ENCODE peak calls at places on chromosomes 12 and 14, in six cellular contexts. Q, T, L, A, M and D are unnamed samples.

GRCh38 chr12:123744836-123745235 is 17.3 kb upstream of the DNAH10 start:
- DNase-seq in Q (no peak), T (no peak), L (peak; percentile 25), A (no peak), M (no peak), D (no peak)

GRCh38 chr12:82832981-82833380 is 146.3 kb downstream of the TMTC2 start:
- DNase-seq in Q (no peak), T (no peak), L (no peak), A (no peak), M (no peak), D (no peak)

GRCh38 chr12:62907067-62907466 is 27.9 kb downstream of the PPM1H start:
- DNase-seq in Q (no peak), T (no peak), L (no peak), A (no peak), M (no peak), D (no peak)

GRCh38 chr12:121060149-121061001 is 21.3 kb upstream of the OASL start:
- DNase-seq in Q (peak; percentile 78), T (peak; percentile 35), L (peak; percentile 76), A (no peak), M (no peak), D (peak; percentile 33)

GRCh38 chr12:75641031-75641780 is 129.8 kb upstream of the KRR1 start:
- DNase-seq in Q (no peak), T (no peak), L (peak; percentile 66), A (no peak), M (no peak), D (peak; percentile 80)

GRCh38 chr12:100399095-100399494 is 42.2 kb downstream of the SLC17A8 start:
- DNase-seq in Q (no peak), T (no peak), L (no peak), A (no peak), M (no peak), D (no peak)

GRCh38 chr12:115932073-115932472 is 345.4 kb downstream of the MED13L start:
- DNase-seq in Q (no peak), T (no peak), L (no peak), A (no peak), M (no peak), D (no peak)

GRCh38 chr12:9634177-9634803 is 26.6 kb upstream of the KLRB1 start:
- DNase-seq in Q (peak; percentile 70), T (peak; percentile 28), L (peak; percentile 49), A (peak; percentile 47), M (peak; percentile 50), D (peak; percentile 47)

GRCh38 chr12:103956515-103957027 is 9.1 kb upstream of the TDG start:
- DNase-seq in Q (no peak), T (no peak), L (no peak), A (no peak), M (no peak), D (no peak)

GRCh38 chr12:72281145-72281544 is 9.0 kb downstream of the TRHDE start:
- DNase-seq in Q (no peak), T (no peak), L (no peak), A (no peak), M (no peak), D (peak; percentile 86)

GRCh38 chr14:24224618-24225071 is 7.5 kb downstream of the NEDD8 start:
- DNase-seq in Q (peak; percentile 95), T (no peak), L (no peak), A (no peak), M (no peak), D (peak; percentile 87)

GRCh38 chr12:58804749-58805148 is 115.6 kb downstream of the LRIG3 start:
- DNase-seq in Q (peak; percentile 6), T (no peak), L (peak; percentile 23), A (no peak), M (no peak), D (no peak)

DNA sequence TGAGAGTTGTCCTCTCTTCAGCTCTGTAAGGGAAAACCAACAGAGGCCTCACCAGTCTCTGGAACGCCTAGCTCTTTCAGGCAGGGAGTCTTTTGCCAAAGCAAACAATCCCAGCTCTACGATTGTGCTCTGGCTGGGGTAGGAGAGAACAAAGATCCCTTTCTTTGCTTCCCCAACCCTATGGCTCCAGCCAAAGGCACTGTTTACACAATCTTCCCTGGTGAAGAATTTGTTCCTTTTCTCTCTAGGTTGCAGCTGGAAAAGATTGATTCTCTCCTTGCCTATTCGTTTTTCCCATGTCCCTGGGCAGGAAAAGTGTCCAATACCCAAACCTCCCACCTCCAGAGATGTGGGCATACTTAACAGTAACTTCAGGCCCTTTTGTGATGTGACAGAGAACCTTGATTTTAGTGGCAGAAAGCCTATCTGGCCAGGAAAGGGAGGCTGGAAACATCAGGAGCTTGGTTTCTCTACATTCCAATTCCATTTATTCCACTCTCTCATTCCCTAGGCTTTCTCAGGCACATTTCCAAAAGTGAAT is 16.8 kb downstream of the ATP5MC2 start:
- DNase-seq in Q (peak; percentile 90), T (peak; percentile 37), L (peak; percentile 81), A (peak; percentile 86), M (peak; percentile 41), D (peak; percentile 88)
- TF ChIP-seq POLR2A in Q (no peak), T (no peak), L (no peak), A (no peak), M (no peak), D (no peak)

GRCh38 chr12:57522887-57523705 is 472 bp downstream of the MBD6 start:
- DNase-seq in Q (peak; percentile 72), T (peak; percentile 73), L (peak; percentile 46), A (peak; percentile 43), M (peak; percentile 70), D (peak; percentile 49)
- TF ChIP-seq POLR2A in Q (no peak), T (peak; percentile 33), L (peak; percentile 78), A (no peak), M (no peak), D (no peak)

GRCh38 chr12:93677195-93678064 is at the start of gene CRADD:
- DNase-seq in Q (peak; percentile 97), T (peak; percentile 85), L (peak; percentile 99), A (peak; percentile 84), M (peak; percentile 89), D (peak; percentile 99)
- TF ChIP-seq POLR2A in Q (peak; percentile 73), T (peak; percentile 70), L (peak; percentile 59), A (peak; percentile 43), M (peak; percentile 10), D (peak; percentile 86)

GRCh38 chr14:21203470-21204166 is 47.8 kb upstream of the OR5AU1 start:
- DNase-seq in Q (no peak), T (no peak), L (no peak), A (no peak), M (no peak), D (no peak)
- TF ChIP-seq POLR2A in Q (no peak), T (no peak), L (no peak), A (no peak), M (no peak), D (no peak)

DNA sequence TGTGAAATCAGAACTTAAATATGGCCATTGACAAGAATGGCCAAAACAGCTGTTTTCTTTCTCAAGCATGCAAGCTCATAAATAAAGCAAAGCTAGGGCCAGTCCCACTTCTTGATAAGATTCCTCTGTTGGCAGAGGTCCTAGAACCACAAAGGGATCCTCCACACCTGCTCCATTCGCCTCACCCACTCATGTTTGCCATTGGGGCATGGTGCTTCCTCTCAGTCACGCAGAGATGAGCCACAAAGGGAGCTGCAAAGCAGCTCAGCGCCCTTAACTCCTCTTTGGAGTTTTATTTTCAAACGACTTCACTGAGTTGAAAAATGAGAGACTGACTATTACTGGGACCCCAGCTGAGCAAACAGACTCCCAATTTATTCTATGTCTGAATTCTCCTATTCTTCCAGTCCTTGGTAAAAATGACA is 16.6 kb downstream of the MANSC1 start:
- DNase-seq in Q (peak; percentile 88), T (no peak), L (no peak), A (no peak), M (no peak), D (peak; percentile 92)
- TF ChIP-seq POLR2A in Q (no peak), T (no peak), L (no peak), A (no peak), M (no peak), D (no peak)

DNA sequence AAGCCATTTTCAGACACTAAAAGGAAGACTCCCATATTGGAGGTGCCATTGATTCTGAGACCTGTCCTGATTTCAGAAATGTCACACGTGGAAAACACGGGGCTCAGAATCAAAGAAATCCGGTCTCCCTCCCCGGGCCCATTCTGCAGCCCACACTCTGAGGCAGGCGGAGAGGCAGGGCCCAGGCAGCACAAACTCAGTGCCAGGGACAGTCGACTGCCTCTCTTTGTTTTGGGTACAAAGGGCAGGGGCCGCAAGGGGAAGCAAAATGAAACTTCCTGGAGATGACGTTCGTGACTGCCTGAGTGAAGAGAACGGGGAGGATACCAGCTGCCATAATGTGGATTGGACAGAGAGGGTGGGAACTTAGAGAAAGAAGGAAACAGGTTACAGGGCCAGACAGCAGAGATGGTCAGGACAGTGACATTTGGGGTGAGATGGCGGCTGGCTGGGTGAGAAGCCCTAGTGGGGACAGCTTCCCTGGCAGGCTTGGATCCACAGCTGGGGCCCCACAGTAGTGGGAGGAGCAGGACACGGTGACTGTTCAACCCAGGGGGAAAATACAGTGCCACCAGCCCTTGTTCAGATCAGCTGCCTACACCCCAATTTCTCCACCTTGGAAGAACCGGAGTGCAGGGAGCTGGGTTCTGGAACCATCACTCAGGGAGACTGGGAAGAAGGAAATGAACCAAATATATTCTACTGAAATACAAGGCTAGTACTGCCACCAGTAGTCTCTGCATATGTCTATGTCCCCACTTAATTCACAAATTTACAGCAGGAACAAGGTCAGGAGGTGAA is 8.1 kb downstream of the GAPDH start:
- DNase-seq in Q (no peak), T (no peak), L (peak; percentile 60), A (no peak), M (no peak), D (no peak)
- TF ChIP-seq POLR2A in Q (no peak), T (no peak), L (no peak), A (no peak), M (no peak), D (no peak)